ENCODE peak calls at places on chromosome 2, in four cellular contexts. Y is naive thymus-derived CD4-positive, alpha-beta T cell; A is iPS-NIHi11; G is activated CD8-positive, alpha-beta memory T cell treated with anti-CD3 and anti-CD28 coated beads for 24 hours. C is an unnamed sample.

GRCh38 chr2:101047075-101047766 is 45.1 kb downstream of the RPL31 start:
- DNase-seq in Y (no peak), A (no peak), G (no peak), C (no peak)

GRCh38 chr2:200471324-200471848 is 38.5 kb downstream of the KCTD18 start:
- DNase-seq in Y (peak), A (peak), G (no peak), C (peak)

GRCh38 chr2:224268441-224268840 is 133.5 kb downstream of the FAM124B start:
- DNase-seq in Y (no peak), A (no peak), G (no peak), C (no peak)

GRCh38 chr2:231455222-231455621 is 9.1 kb downstream of the NCL start:
- DNase-seq in Y (no peak), A (no peak), G (no peak), C (no peak)

GRCh38 chr2:109330056-109330455 is 201.1 kb downstream of the SH3RF3 start:
- DNase-seq in Y (no peak), A (no peak), G (no peak), C (no peak)

GRCh38 chr2:102872388-102872787 is 110.6 kb downstream of the TMEM182 start:
- DNase-seq in Y (no peak), A (no peak), G (no peak), C (no peak)

GRCh38 chr2:13581471-13581870 is 864.7 kb downstream of the TRIB2 start:
- DNase-seq in Y (no peak), A (no peak), G (no peak), C (no peak)

GRCh38 chr2:241905716-241906376 is 36.3 kb downstream of the RTP5 start:
- DNase-seq in Y (no peak), A (no peak), G (no peak), C (no peak)

GRCh38 chr2:121881950-121882349 is 126.5 kb downstream of the TSN start:
- DNase-seq in Y (no peak), A (no peak), G (no peak), C (no peak)

GRCh38 chr2:176118606-176119370 is 2.2 kb downstream of the HOXD10 start:
- DNase-seq in Y (no peak), A (no peak), G (no peak), C (no peak)

GRCh38 chr2:216792222-216793001 is 67.5 kb downstream of the TNP1 start:
- DNase-seq in Y (no peak), A (no peak), G (no peak), C (no peak)

GRCh38 chr2:238092486-238093035 is 7.6 kb upstream of the ESPNL start:
- DNase-seq in Y (no peak), A (peak), G (peak), C (no peak)

GRCh38 chr2:18611184-18611583 is 21.8 kb upstream of the NT5C1B start:
- DNase-seq in Y (no peak), A (no peak), G (no peak), C (no peak)

GRCh38 chr2:210172219-210172575 is 988 bp upstream of the KANSL1L start:
- DNase-seq in Y (no peak), A (no peak), G (no peak), C (no peak)

GRCh38 chr2:120177011-120177621 is 46.1 kb downstream of the TMEM185B start:
- DNase-seq in Y (peak), A (no peak), G (peak), C (peak)

GRCh38 chr2:55672630-55673029 is 21.0 kb downstream of the PNPT1 start:
- DNase-seq in Y (no peak), A (no peak), G (no peak), C (no peak)

GRCh38 chr2:39160982-39161381 is 40.1 kb upstream of the SOS1 start:
- DNase-seq in Y (no peak), A (no peak), G (no peak), C (no peak)

GRCh38 chr2:184558713-184559464 is 39.4 kb upstream of the ZNF804A start:
- DNase-seq in Y (no peak), A (no peak), G (no peak), C (no peak)

GRCh38 chr2:11145350-11145749 is 9.9 kb upstream of the SLC66A3 start:
- DNase-seq in Y (no peak), A (no peak), G (no peak), C (no peak)

GRCh38 chr2:40797115-40797514 is 345.2 kb upstream of the SLC8A1 start:
- DNase-seq in Y (no peak), A (peak), G (no peak), C (no peak)

GRCh38 chr2:239910851-239911629 is 114.1 kb downstream of the NDUFA10 start:
- DNase-seq in Y (peak), A (no peak), G (no peak), C (no peak)

GRCh38 chr2:96359310-96359709 is 23.7 kb downstream of the NCAPH start:
- DNase-seq in Y (peak), A (peak), G (no peak), C (peak)

GRCh38 chr2:38554973-38555595 is 47.6 kb downstream of the HNRNPLL start:
- DNase-seq in Y (no peak), A (no peak), G (no peak), C (no peak)

C was measured in CD4-positive, alpha-beta memory T cell.